ENCODE peak calls at places on chromosomes 5 and 9, in five cellular contexts. P is fibroblast of the aortic adventitia, D is A549, X is lung, L is HFF-Myc. B is an unnamed sample.

GRCh38 chr5:17289681-17290619 is 72.5 kb downstream of the BASP1 start:
- DNase-seq in P (peak; percentile 81), D (no peak), X (no peak), L (no peak), B (no peak)

GRCh38 chr5:88770290-88771257 is 112.4 kb downstream of the MEF2C start:
- DNase-seq in P (peak; percentile 58), D (no peak), X (no peak), L (no peak), B (peak; percentile 86)

GRCh38 chr9:17481565-17481964 is 97.3 kb upstream of the SH3GL2 start:
- DNase-seq in P (no peak), D (no peak), X (no peak), L (peak; percentile 6), B (no peak)

GRCh38 chr9:78383130-78383529 is 86.2 kb downstream of the PSAT1 start:
- DNase-seq in P (peak; percentile 20), D (peak; percentile 7), X (no peak), L (no peak), B (no peak)

GRCh38 chr5:138444774-138445546 is 6.1 kb downstream of the REEP2 start:
- DNase-seq in P (no peak), D (no peak), X (no peak), L (no peak), B (no peak)

GRCh38 chr9:127177682-127178265 is 55.3 kb upstream of the ANGPTL2 start:
- DNase-seq in P (no peak), D (no peak), X (no peak), L (no peak), B (no peak)

GRCh38 chr5:172334196-172334595 is 50.6 kb upstream of the UBTD2 start:
- DNase-seq in P (no peak), D (peak; percentile 30), X (no peak), L (no peak), B (peak; percentile 30)

GRCh38 chr9:121199921-121200320 is 1.7 kb downstream of the RAB14 start:
- DNase-seq in P (no peak), D (no peak), X (no peak), L (no peak), B (no peak)

GRCh38 chr5:79200573-79201183 is 35.3 kb upstream of the JMY start:
- DNase-seq in P (peak; percentile 35), D (peak; percentile 20), X (no peak), L (no peak), B (peak; percentile 15)

GRCh38 chr5:17897776-17898175 is 263.5 kb downstream of the TAF11L14 start:
- DNase-seq in P (no peak), D (no peak), X (no peak), L (no peak), B (no peak)

GRCh38 chr5:158390556-158390955 is 531.6 kb upstream of the CLINT1 start:
- DNase-seq in P (peak; percentile 90), D (no peak), X (no peak), L (no peak), B (peak; percentile 92)

GRCh38 chr5:102453716-102454115 is 45.1 kb downstream of the SLCO6A1 start:
- DNase-seq in P (peak; percentile 3), D (no peak), X (no peak), L (no peak), B (no peak)

GRCh38 chr5:142499591-142500384 is 175.0 kb upstream of the SPRY4 start:
- DNase-seq in P (no peak), D (no peak), X (no peak), L (no peak), B (no peak)

DNA sequence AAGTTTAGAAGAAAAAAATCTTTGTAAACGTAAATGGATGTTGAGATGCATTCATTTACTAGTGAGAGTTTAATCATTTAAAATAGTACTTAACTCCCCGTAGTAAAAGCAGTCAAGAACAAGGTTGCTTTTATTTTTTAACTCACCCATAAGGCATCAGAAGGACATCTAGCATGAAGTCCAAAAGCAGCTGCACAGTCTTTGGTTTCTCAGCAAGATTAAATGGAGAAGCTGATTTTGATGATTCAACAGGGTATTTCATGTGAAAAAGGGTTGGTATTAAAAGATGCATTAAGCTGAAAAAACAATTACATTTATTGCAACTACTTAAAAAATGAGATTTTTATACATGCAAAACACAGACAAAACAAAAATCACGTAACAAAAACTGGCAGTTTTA is 44.0 kb downstream of the ECPAS start:
- DNase-seq in P (no peak), D (no peak), X (no peak), L (no peak), B (no peak)
- H3K4me3 ChIP-seq in P (no peak overlapping the region), D (no peak overlapping the region), X (no peak overlapping the region), L (no peak overlapping the region), B (no peak overlapping the region)

GRCh38 chr5:91219803-91220371 is 163.2 kb downstream of the ARRDC3 start:
- DNase-seq in P (no peak), D (peak; percentile 73), X (no peak), L (no peak), B (peak; percentile 71)
- TF ChIP-seq CTCF in P (peak; percentile 48), D (peak; percentile 45), X (no peak), L (peak; percentile 46), B (peak; percentile 55)

DNA sequence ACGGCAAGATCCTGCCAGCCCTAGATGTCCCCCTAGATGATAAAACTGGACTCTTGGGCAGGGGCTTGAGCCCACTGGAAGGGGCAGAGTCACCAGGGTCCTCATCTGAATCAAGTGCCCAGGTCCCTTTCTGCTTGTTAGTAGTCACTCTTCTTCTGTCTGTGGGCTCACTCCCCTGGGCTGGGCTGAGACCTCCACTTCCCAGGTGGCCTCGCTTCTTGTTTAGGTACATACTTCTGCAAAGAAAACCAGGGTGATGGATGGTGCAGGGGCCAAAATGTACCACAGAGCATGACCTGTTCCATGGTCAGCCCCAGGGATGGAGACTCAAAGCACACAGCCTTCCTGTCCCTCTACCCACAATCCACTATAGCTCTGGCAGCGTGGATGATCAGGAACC is 845 bp upstream of the SLC46A2 start:
- DNase-seq in P (no peak), D (no peak), X (no peak), L (no peak), B (no peak)
- H3K4me3 ChIP-seq in P (no peak overlapping the region), D (no peak overlapping the region), X (no peak overlapping the region), L (no peak overlapping the region), B (no peak overlapping the region)

GRCh38 chr5:109580225-109580624 is 109.5 kb upstream of the MAN2A1 start:
- DNase-seq in P (no peak), D (no peak), X (no peak), L (no peak), B (no peak)
- TF ChIP-seq CTCF in P (no peak), D (no peak), X (no peak), L (no peak), B (no peak)

GRCh38 chr5:140041492-140042421 is 1.3 kb downstream of the NRG2 start:
- DNase-seq in P (peak; percentile 48), D (peak; percentile 42), X (peak; percentile 34), L (no peak), B (peak; percentile 42)

GRCh38 chr5:140042551-140043507 is at the start of gene NRG2:
- DNase-seq in P (peak; percentile 47), D (peak; percentile 83), X (peak; percentile 38), L (no peak), B (peak; percentile 42)

GRCh38 chr5:140039561-140039960 is 3.5 kb downstream of the NRG2 start:
- DNase-seq in P (no peak), D (no peak), X (peak; percentile 41), L (no peak), B (no peak)

GRCh38 chr5:140040358-140040757 is 2.7 kb downstream of the NRG2 start:
- DNase-seq in P (no peak), D (no peak), X (no peak), L (no peak), B (no peak)

GRCh38 chr5:140041099-140041491 is 2.0 kb downstream of the NRG2 start:
- DNase-seq in P (no peak), D (no peak), X (no peak), L (no peak), B (no peak)
- H3K4me3 ChIP-seq in P (no peak overlapping the region), D (no peak overlapping the region), X (no peak overlapping the region), L (no peak overlapping the region), B (no peak overlapping the region)